ENCODE peak calls at places on chromosomes 13 and 19, in nine cellular contexts. One of them, this sample, is unnamed.
A peak's percentile ranks its signal among the peaks of the same experiment; 100 is the strongest.

GRCh38 chr19:31349160-31349881 is at the start of gene TSHZ3:
- DNase-seq in CD4-positive, CD25-positive, alpha-beta regulatory T cell: peak; percentile 55
- DNase-seq in A673: peak; percentile 82
- DNase-seq in stomach: peak; percentile 51
- DNase-seq in CD4-positive, alpha-beta memory T cell: peak; percentile 49
- DNase-seq in WERI-Rb-1: peak; percentile 68
- DNase-seq in pancreas: peak; percentile 73
- DNase-seq in body of pancreas: peak; percentile 58
- DNase-seq in naive thymus-derived CD4-positive, alpha-beta T cell: peak; percentile 44
- DNase-seq in this sample: peak; percentile 93

GRCh38 chr13:50552424-50552966 is 291.0 kb downstream of the DLEU7 start:
- DNase-seq in pancreas: no peak
- DNase-seq in WERI-Rb-1: no peak
- DNase-seq in A673: no peak
- DNase-seq in CD4-positive, alpha-beta memory T cell: no peak
- DNase-seq in naive thymus-derived CD4-positive, alpha-beta T cell: no peak
- DNase-seq in CD4-positive, CD25-positive, alpha-beta regulatory T cell: no peak
- DNase-seq in body of pancreas: no peak
- DNase-seq in stomach: no peak
- DNase-seq in this sample: no peak

GRCh38 chr13:29925457-29925856 is 75.0 kb upstream of the UBL3 start:
- DNase-seq in WERI-Rb-1: no peak
- DNase-seq in CD4-positive, alpha-beta memory T cell: no peak
- DNase-seq in A673: peak; percentile 68
- DNase-seq in body of pancreas: peak; percentile 96
- DNase-seq in CD4-positive, CD25-positive, alpha-beta regulatory T cell: no peak
- DNase-seq in pancreas: peak; percentile 90
- DNase-seq in stomach: peak; percentile 91
- DNase-seq in naive thymus-derived CD4-positive, alpha-beta T cell: no peak
- DNase-seq in this sample: no peak

GRCh38 chr19:23527797-23528196 is 132.5 kb upstream of the ZNF91 start:
- DNase-seq in A673: no peak
- DNase-seq in stomach: no peak
- DNase-seq in body of pancreas: no peak
- DNase-seq in CD4-positive, alpha-beta memory T cell: no peak
- DNase-seq in WERI-Rb-1: no peak
- DNase-seq in CD4-positive, CD25-positive, alpha-beta regulatory T cell: no peak
- DNase-seq in naive thymus-derived CD4-positive, alpha-beta T cell: no peak
- DNase-seq in pancreas: no peak
- DNase-seq in this sample: no peak

GRCh38 chr13:34719060-34719875 is 222.8 kb upstream of the NBEA start:
- DNase-seq in CD4-positive, alpha-beta memory T cell: no peak
- DNase-seq in CD4-positive, CD25-positive, alpha-beta regulatory T cell: no peak
- DNase-seq in naive thymus-derived CD4-positive, alpha-beta T cell: no peak
- DNase-seq in WERI-Rb-1: no peak
- DNase-seq in A673: peak; percentile 7
- DNase-seq in body of pancreas: no peak
- DNase-seq in stomach: no peak
- DNase-seq in pancreas: no peak
- DNase-seq in this sample: no peak

GRCh38 chr13:29499766-29500165 is 95.7 kb downstream of the SLC7A1 start:
- DNase-seq in CD4-positive, alpha-beta memory T cell: no peak
- DNase-seq in stomach: no peak
- DNase-seq in body of pancreas: no peak
- DNase-seq in CD4-positive, CD25-positive, alpha-beta regulatory T cell: no peak
- DNase-seq in pancreas: no peak
- DNase-seq in naive thymus-derived CD4-positive, alpha-beta T cell: no peak
- DNase-seq in WERI-Rb-1: no peak
- DNase-seq in A673: no peak
- DNase-seq in this sample: no peak

GRCh38 chr19:16205205-16206045 is 7.7 kb downstream of the AP1M1 start:
- DNase-seq in CD4-positive, CD25-positive, alpha-beta regulatory T cell: no peak
- DNase-seq in body of pancreas: no peak
- DNase-seq in A673: no peak
- DNase-seq in WERI-Rb-1: no peak
- DNase-seq in CD4-positive, alpha-beta memory T cell: no peak
- DNase-seq in pancreas: no peak
- DNase-seq in stomach: no peak
- DNase-seq in naive thymus-derived CD4-positive, alpha-beta T cell: no peak
- DNase-seq in this sample: peak; percentile 26

GRCh38 chr13:97434417-97435296 is 688 bp downstream of the RAP2A start:
- DNase-seq in A673: peak; percentile 39
- DNase-seq in naive thymus-derived CD4-positive, alpha-beta T cell: peak; percentile 47
- DNase-seq in WERI-Rb-1: peak; percentile 67
- DNase-seq in body of pancreas: peak; percentile 42
- DNase-seq in CD4-positive, alpha-beta memory T cell: peak; percentile 42
- DNase-seq in pancreas: peak; percentile 51
- DNase-seq in stomach: peak; percentile 37
- DNase-seq in CD4-positive, CD25-positive, alpha-beta regulatory T cell: peak; percentile 50
- DNase-seq in this sample: peak; percentile 24

GRCh38 chr13:40168425-40169155 is 497.9 kb downstream of the FOXO1 start:
- DNase-seq in stomach: no peak
- DNase-seq in naive thymus-derived CD4-positive, alpha-beta T cell: no peak
- DNase-seq in body of pancreas: no peak
- DNase-seq in pancreas: no peak
- DNase-seq in CD4-positive, alpha-beta memory T cell: no peak
- DNase-seq in WERI-Rb-1: no peak
- DNase-seq in CD4-positive, CD25-positive, alpha-beta regulatory T cell: no peak
- DNase-seq in A673: no peak
- DNase-seq in this sample: no peak

GRCh38 chr13:76690611-76691010 is 195.6 kb downstream of the KCTD12 start:
- DNase-seq in WERI-Rb-1: no peak
- DNase-seq in stomach: no peak
- DNase-seq in CD4-positive, alpha-beta memory T cell: no peak
- DNase-seq in pancreas: no peak
- DNase-seq in body of pancreas: no peak
- DNase-seq in CD4-positive, CD25-positive, alpha-beta regulatory T cell: no peak
- DNase-seq in A673: no peak
- DNase-seq in naive thymus-derived CD4-positive, alpha-beta T cell: no peak
- DNase-seq in this sample: no peak

GRCh38 chr13:90498096-90498495 is 849.4 kb upstream of the MIR17HG start:
- DNase-seq in CD4-positive, CD25-positive, alpha-beta regulatory T cell: no peak
- DNase-seq in A673: no peak
- DNase-seq in pancreas: no peak
- DNase-seq in body of pancreas: no peak
- DNase-seq in WERI-Rb-1: no peak
- DNase-seq in CD4-positive, alpha-beta memory T cell: no peak
- DNase-seq in naive thymus-derived CD4-positive, alpha-beta T cell: no peak
- DNase-seq in stomach: no peak
- DNase-seq in this sample: no peak

GRCh38 chr13:99829593-99830239 is 141.9 kb downstream of the ZIC5 start:
- DNase-seq in naive thymus-derived CD4-positive, alpha-beta T cell: no peak
- DNase-seq in CD4-positive, CD25-positive, alpha-beta regulatory T cell: no peak
- DNase-seq in A673: no peak
- DNase-seq in WERI-Rb-1: no peak
- DNase-seq in pancreas: no peak
- DNase-seq in stomach: no peak
- DNase-seq in CD4-positive, alpha-beta memory T cell: no peak
- DNase-seq in body of pancreas: no peak
- DNase-seq in this sample: no peak

GRCh38 chr19:372306-372890 is 27.8 kb upstream of the MIER2 start:
- DNase-seq in body of pancreas: peak; percentile 36
- DNase-seq in CD4-positive, CD25-positive, alpha-beta regulatory T cell: no peak
- DNase-seq in naive thymus-derived CD4-positive, alpha-beta T cell: no peak
- DNase-seq in A673: no peak
- DNase-seq in pancreas: no peak
- DNase-seq in stomach: peak; percentile 31
- DNase-seq in CD4-positive, alpha-beta memory T cell: no peak
- DNase-seq in WERI-Rb-1: no peak
- DNase-seq in this sample: no peak

GRCh38 chr19:51480590-51480989 is 2.3 kb downstream of the CEACAM18 start:
- DNase-seq in CD4-positive, CD25-positive, alpha-beta regulatory T cell: no peak
- DNase-seq in stomach: no peak
- DNase-seq in WERI-Rb-1: no peak
- DNase-seq in A673: peak; percentile 51
- DNase-seq in CD4-positive, alpha-beta memory T cell: no peak
- DNase-seq in pancreas: no peak
- DNase-seq in body of pancreas: no peak
- DNase-seq in naive thymus-derived CD4-positive, alpha-beta T cell: no peak
- DNase-seq in this sample: no peak

DNA sequence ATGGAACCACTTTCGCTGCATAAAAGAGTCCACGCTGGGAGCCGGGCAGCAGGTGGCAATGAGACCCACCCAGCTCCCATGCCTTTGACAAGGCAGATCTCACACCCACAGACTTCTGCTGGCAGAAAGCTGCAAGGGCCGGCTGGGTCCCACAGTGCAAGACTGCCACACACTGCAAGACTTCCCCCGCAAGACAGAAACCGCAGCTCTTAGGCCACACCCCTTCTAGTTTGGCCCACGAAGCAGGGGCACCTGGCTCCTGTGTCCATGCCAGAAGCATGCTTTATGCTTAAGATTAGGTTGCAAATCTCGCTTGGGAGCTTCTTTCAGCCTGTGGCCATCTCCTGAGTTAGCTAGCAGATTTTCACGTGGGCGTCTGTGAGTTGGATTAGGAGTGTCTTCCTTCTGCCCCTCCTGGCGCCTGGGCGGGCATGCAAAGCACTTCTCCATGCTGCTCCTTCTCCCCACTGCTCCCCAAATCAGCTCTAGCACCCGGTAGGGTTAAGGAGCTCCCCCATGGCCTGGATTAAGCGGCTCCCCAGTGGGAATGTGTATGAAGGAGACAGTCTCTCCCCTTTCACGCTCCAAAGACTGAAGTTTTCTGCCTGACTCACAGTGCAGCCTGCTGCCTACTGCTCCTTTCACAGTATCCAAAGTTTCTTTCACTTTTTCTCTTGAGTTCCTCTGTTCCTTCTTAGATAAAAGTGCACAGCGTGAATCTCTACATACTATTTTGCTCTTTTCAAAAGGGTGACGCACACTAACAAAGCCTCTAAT is 17.7 kb downstream of the GPC6 start:
- DNase-seq in A673: peak; percentile 72
- DNase-seq in CD4-positive, alpha-beta memory T cell: no peak
- DNase-seq in stomach: no peak
- DNase-seq in WERI-Rb-1: peak; percentile 84
- DNase-seq in body of pancreas: no peak
- DNase-seq in naive thymus-derived CD4-positive, alpha-beta T cell: no peak
- DNase-seq in pancreas: peak; percentile 20
- DNase-seq in CD4-positive, CD25-positive, alpha-beta regulatory T cell: no peak
- DNase-seq in this sample: no peak
- H3K4me3 ChIP-seq in A673: peak overlapping the region; percentile 32
- H3K4me3 ChIP-seq in CD4-positive, alpha-beta memory T cell: no peak overlapping the region
- H3K4me3 ChIP-seq in stomach: peak overlapping the region; percentile 36
- H3K4me3 ChIP-seq in WERI-Rb-1: peak overlapping the region; percentile 30
- H3K4me3 ChIP-seq in body of pancreas: no peak overlapping the region
- H3K4me3 ChIP-seq in naive thymus-derived CD4-positive, alpha-beta T cell: no peak overlapping the region
- H3K4me3 ChIP-seq in pancreas: no peak overlapping the region
- H3K4me3 ChIP-seq in CD4-positive, CD25-positive, alpha-beta regulatory T cell: no peak overlapping the region
- H3K4me3 ChIP-seq in this sample: no peak overlapping the region

DNA sequence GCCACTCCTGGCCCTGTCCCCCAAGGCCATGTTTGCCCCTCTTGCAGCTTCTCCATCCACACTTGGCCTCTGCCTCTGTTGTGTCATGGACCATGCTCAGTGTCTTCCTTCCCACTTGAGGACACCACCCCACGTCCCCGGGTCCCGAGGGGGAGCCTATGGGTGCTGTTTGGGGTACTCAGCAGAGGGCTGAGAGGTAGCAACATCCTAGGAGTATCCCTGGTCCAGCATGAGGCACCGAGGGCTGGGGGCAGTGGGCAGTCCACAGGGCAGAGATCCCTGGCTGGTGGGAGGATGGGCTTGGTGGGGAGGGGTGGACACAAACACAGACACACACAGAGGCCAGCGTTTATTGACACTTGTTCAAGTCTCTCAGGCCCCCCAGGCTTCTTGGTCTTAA is 1.7 kb downstream of the COX7A1 start:
- DNase-seq in stomach: no peak
- DNase-seq in pancreas: no peak
- DNase-seq in A673: no peak
- DNase-seq in WERI-Rb-1: no peak
- DNase-seq in CD4-positive, CD25-positive, alpha-beta regulatory T cell: no peak
- DNase-seq in naive thymus-derived CD4-positive, alpha-beta T cell: no peak
- DNase-seq in body of pancreas: no peak
- DNase-seq in CD4-positive, alpha-beta memory T cell: no peak
- DNase-seq in this sample: peak; percentile 36
- H3K36me3 ChIP-seq in stomach: peaks cover 63% of the 10 kb centered on the region
- H3K36me3 ChIP-seq in pancreas: peaks cover 7% of the 10 kb centered on the region
- H3K36me3 ChIP-seq in A673: peaks cover 40% of the 10 kb centered on the region
- H3K36me3 ChIP-seq in WERI-Rb-1: peaks cover 44% of the 10 kb centered on the region
- H3K36me3 ChIP-seq in CD4-positive, CD25-positive, alpha-beta regulatory T cell: peaks cover 45% of the 10 kb centered on the region
- H3K36me3 ChIP-seq in naive thymus-derived CD4-positive, alpha-beta T cell: peaks cover 3% of the 10 kb centered on the region
- H3K36me3 ChIP-seq in body of pancreas: peaks cover 30% of the 10 kb centered on the region
- H3K36me3 ChIP-seq in CD4-positive, alpha-beta memory T cell: peaks cover 49% of the 10 kb centered on the region
- H3K36me3 ChIP-seq in this sample: peaks cover 17% of the 10 kb centered on the region

DNA sequence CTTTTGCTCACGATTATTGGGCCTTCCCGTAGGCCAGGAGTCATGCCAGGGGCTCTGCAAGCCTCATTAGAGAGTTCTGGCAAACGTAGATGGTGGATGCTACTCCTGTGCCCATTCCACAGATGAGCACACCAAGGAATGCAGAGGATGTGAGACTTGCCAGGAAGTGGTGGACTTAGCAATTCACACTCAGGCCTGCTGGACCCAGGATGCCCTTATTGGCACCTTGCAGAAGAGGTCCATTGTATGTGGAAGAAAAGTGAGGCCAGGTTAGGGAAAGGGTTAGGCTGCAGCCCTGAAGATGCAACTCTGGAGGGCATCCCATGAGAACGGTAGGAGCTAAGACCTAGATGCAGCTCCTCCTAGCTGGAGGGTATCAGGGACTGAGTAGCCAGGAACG is 5.9 kb downstream of the UNC13A start:
- DNase-seq in pancreas: no peak
- DNase-seq in naive thymus-derived CD4-positive, alpha-beta T cell: no peak
- DNase-seq in body of pancreas: no peak
- DNase-seq in CD4-positive, alpha-beta memory T cell: no peak
- DNase-seq in stomach: no peak
- DNase-seq in CD4-positive, CD25-positive, alpha-beta regulatory T cell: no peak
- DNase-seq in A673: no peak
- DNase-seq in WERI-Rb-1: no peak
- DNase-seq in this sample: no peak
- H3K27me3 ChIP-seq in pancreas: peaks cover 23% of the 10 kb centered on the region
- H3K27me3 ChIP-seq in naive thymus-derived CD4-positive, alpha-beta T cell: peaks cover 5% of the 10 kb centered on the region
- H3K27me3 ChIP-seq in body of pancreas: peaks cover 19% of the 10 kb centered on the region
- H3K27me3 ChIP-seq in CD4-positive, alpha-beta memory T cell: peaks cover 15% of the 10 kb centered on the region
- H3K27me3 ChIP-seq in stomach: peaks cover 100% of the 10 kb centered on the region
- H3K27me3 ChIP-seq in CD4-positive, CD25-positive, alpha-beta regulatory T cell: peaks cover 25% of the 10 kb centered on the region
- H3K27me3 ChIP-seq in A673: no peaks in the 10 kb centered on the region
- H3K27me3 ChIP-seq in WERI-Rb-1: no peaks in the 10 kb centered on the region
- H3K27me3 ChIP-seq in this sample: no peaks in the 10 kb centered on the region

DNA sequence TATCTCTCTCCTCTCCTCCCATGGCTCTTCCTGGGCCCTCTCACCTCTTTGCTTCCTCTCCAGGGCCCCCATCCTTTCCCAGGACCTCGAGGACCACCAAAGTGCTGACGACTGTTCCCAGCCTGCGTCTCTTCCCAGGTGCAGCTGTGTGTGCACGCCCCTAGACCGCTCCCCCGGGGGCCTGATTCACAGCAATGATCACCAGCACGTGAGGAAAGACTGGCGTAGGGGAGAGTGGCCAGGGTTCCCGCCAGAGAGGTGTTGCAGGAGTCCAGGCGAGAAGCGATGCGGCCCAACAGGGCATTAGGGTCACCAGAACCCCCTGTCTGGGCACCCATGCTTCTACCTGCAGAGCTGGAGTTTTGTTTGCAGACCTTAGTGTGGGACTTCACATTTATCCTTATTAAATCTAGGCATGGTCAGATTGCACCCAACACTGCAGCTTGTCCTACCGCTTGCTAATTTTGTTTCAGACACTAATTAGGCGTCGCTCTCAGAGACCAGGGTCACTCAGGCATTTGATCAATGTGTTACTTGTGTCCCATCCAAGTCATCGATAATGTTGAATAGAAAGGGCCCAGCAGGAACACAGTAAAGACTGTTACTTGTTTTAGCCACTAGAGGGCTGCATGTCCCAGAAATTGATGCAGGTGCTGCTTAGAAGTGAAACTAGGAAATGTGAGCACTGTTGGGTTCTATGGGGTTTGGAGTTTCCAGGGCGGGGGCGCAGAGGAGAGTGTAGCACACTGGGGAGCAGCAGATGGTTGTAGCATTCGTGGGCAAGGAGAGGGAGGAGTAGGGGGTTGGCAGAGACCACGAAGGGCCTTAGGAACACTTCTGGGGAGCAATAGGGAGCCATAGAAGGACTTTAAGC is 53.2 kb downstream of the CDADC1 start:
- DNase-seq in naive thymus-derived CD4-positive, alpha-beta T cell: peak; percentile 77
- DNase-seq in stomach: peak; percentile 41
- DNase-seq in WERI-Rb-1: peak; percentile 29
- DNase-seq in A673: peak; percentile 77
- DNase-seq in CD4-positive, CD25-positive, alpha-beta regulatory T cell: peak; percentile 79
- DNase-seq in pancreas: peak; percentile 53
- DNase-seq in body of pancreas: peak; percentile 69
- DNase-seq in CD4-positive, alpha-beta memory T cell: peak; percentile 77
- DNase-seq in this sample: peak; percentile 80
- H3K4me3 ChIP-seq in naive thymus-derived CD4-positive, alpha-beta T cell: peak overlapping the region; percentile 67
- H3K4me3 ChIP-seq in stomach: peak overlapping the region; percentile 15
- H3K4me3 ChIP-seq in WERI-Rb-1: no peak overlapping the region
- H3K4me3 ChIP-seq in A673: no peak overlapping the region
- H3K4me3 ChIP-seq in CD4-positive, CD25-positive, alpha-beta regulatory T cell: peak overlapping the region; percentile 72
- H3K4me3 ChIP-seq in pancreas: no peak overlapping the region
- H3K4me3 ChIP-seq in body of pancreas: no peak overlapping the region
- H3K4me3 ChIP-seq in CD4-positive, alpha-beta memory T cell: peak overlapping the region; percentile 15
- H3K4me3 ChIP-seq in this sample: no peak overlapping the region